ENCODE peak calls at places on chromosome 6, in five cellular contexts. F, N, H, G and S are unnamed samples.

GRCh38 chr6:152206072-152206818 is 398.8 kb downstream of the ESR1 start:
- DNase-seq in G (no peak), H (peak; percentile 25), N (peak; percentile 26), F (no peak), S (no peak)

GRCh38 chr6:89799756-89800155 is 19.8 kb downstream of the MDN1 start:
- DNase-seq in F (no peak), G (no peak), N (no peak), H (no peak), S (no peak)

GRCh38 chr6:45699663-45700062 is 316.0 kb downstream of the CLIC5 start:
- DNase-seq in F (no peak), N (no peak), G (no peak), H (no peak), S (no peak)

GRCh38 chr6:33203443-33204164 is 851 bp upstream of the HSD17B8 start:
- DNase-seq in G (no peak), N (no peak), F (peak; percentile 47), H (no peak), S (no peak)

GRCh38 chr6:82589509-82590206 is 226.0 kb downstream of the TPBG start:
- DNase-seq in H (peak; percentile 62), F (no peak), G (no peak), N (no peak), S (peak; percentile 47)

GRCh38 chr6:146578054-146578453 is 20.7 kb upstream of the ADGB start:
- DNase-seq in H (peak; percentile 2), G (no peak), F (no peak), N (no peak), S (peak; percentile 6)

GRCh38 chr6:17842014-17842776 is 135.5 kb upstream of the NUP153 start:
- DNase-seq in G (no peak), N (no peak), H (no peak), F (no peak), S (no peak)

GRCh38 chr6:90463359-90463758 is 123.5 kb downstream of the MAP3K7 start:
- DNase-seq in N (no peak), F (no peak), G (no peak), H (no peak), S (no peak)

GRCh38 chr6:161107779-161108380 is 116.3 kb downstream of the MAP3K4 start:
- DNase-seq in G (no peak), F (no peak), N (no peak), H (no peak), S (no peak)

GRCh38 chr6:26329763-26330511 is 35.1 kb upstream of the BTN3A2 start:
- DNase-seq in N (no peak), G (no peak), H (peak; percentile 57), F (no peak), S (no peak)

GRCh38 chr6:45422541-45423110 is 44.9 kb upstream of the SUPT3H start:
- DNase-seq in H (peak; percentile 76), F (peak; percentile 68), N (peak; percentile 39), G (no peak), S (no peak)

GRCh38 chr6:5004373-5005037 is 668 bp upstream of the RPP40 start:
- DNase-seq in G (no peak), N (no peak), H (no peak), F (no peak), S (no peak)

GRCh38 chr6:116461563-116462507 is 660 bp downstream of the CALHM6 start:
- DNase-seq in F (peak; percentile 67), G (peak; percentile 51), N (peak; percentile 51), H (peak; percentile 78), S (no peak)

DNA sequence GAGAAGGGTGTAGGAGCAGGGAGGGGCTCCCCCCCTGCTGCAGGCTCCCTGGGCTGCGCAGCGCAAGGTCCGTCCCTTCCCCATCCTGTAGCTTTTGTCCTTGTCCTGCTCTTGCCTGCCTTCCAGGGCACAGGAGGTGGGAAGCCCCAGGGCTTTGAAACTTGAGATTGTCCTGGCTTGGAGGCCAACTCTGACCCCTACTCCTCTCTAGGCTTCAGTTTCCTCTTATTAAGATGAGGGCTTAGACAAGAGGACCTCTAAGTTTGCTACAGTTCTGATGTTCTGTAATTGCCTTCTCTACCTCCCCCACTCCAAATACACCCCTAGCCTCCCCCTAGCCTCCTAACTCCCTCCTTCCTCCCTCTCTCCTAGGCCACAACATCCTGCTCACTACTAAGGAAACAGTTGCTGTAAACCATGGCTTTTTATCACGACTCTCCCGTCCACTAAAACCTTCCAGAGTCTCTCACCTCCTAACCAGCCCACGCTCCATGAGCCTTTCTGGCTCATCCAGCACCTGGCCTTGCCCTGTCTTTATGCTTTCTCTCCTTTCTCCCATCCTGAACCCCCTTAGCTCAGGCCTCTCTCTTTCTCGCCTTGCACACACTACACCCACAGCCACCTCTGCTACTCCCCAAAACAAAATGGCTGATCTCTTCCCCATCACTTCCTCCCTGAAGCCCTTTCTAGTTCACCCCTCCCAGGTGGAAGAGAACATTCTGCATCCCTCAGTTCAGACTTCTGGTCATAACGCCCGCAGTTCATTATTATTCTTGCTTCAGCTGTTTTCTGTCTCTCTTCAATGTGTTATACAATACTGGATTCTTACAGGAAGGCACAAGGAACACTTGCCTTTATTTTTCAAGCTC is 10.2 kb downstream of the UNC5CL start:
- DNase-seq in F (no peak), H (no peak), N (no peak), G (no peak), S (no peak)
- H3K27ac ChIP-seq in F (peak overlapping the region; percentile 61), H (peak overlapping the region; percentile 26), N (peak overlapping the region; percentile 80), G (no peak overlapping the region), S (no peak overlapping the region)

DNA sequence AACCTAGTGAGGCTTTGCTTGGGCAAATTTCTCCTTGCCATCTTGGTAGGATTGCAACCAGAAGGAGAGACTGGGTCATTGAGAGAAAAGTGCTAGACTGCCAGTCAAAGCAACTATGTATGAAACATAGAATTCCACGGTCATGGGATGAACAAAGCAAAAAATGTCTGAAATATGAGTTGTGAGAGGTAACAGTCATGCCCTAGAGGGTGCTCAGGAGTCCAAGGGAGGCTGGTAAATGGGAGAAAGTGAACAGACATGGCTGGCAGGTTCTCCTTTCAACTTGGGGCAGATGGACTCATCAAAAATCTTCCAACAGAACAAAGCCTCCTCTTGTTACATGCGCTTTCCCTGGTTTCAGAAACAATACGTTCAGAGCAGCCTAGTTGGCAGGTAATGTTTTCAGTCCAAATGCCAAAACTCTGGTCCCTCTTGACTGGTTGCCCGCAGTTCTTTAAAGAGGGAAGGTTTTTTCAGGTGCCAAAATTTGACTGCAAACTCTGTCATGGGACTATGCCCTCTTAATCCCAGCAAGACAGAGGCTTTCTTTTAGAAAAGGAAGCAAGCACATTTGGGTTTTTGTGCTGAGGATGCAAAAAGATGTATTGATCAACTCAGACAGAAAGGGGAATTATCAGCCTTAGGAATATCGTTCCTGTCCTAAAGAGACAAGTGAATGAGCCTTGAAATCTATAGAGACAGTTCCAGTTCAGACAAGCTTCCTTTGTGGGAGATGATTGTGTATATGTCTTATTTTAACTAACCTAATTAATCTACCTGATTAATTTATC is 68.5 kb upstream of the SASH1 start:
- DNase-seq in N (no peak), H (no peak), G (no peak), F (no peak), S (no peak)
- TF ChIP-seq CTCF in N (no peak), H (peak; percentile 13), G (no peak), F (no peak), S (no peak)

GRCh38 chr6:21610376-21610775 is 16.8 kb downstream of the SOX4 start:
- DNase-seq in N (no peak), H (no peak), F (no peak), G (no peak), S (no peak)
- H3K27ac ChIP-seq in N (no peak overlapping the region), H (no peak overlapping the region), F (no peak overlapping the region), G (no peak overlapping the region), S (no peak overlapping the region)

GRCh38 chr6:80465513-80465912 is 359.0 kb downstream of the BCKDHB start:
- DNase-seq in N (no peak), H (no peak), G (no peak), F (no peak), S (no peak)
- TF ChIP-seq CTCF in N (no peak), H (no peak), G (no peak), F (no peak), S (no peak)

DNA sequence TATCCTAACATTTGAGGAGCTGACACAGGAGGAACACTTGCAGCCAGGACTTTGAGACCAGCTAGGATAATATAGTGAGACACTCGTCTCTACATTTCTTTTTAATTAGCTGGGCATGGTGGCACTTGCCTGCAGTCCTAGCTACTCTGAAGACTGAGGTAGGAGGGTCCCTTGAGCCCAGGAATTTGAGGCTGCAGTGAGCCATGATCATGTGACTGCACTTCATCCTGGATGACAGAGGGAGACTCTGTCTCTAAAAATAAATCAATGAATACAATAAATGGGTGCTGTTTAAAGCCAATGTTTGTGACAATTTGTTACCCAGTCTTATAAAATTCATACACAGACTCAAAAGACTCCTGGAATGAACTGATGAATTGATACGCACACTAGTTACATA is 1.8 kb upstream of the HLA-G start:
- DNase-seq in N (no peak), H (no peak), G (no peak), F (no peak), S (no peak)
- H3K27ac ChIP-seq in N (no peak overlapping the region), H (no peak overlapping the region), G (no peak overlapping the region), F (no peak overlapping the region), S (no peak overlapping the region)

GRCh38 chr6:114310053-114310452 is 32.8 kb downstream of the HS3ST5 start:
- DNase-seq in F (no peak), G (no peak), H (no peak), N (no peak), S (no peak)

GRCh38 chr6:114301596-114302219 is 41.1 kb downstream of the HS3ST5 start:
- DNase-seq in H (no peak), G (no peak), N (no peak), F (no peak), S (no peak)

DNA sequence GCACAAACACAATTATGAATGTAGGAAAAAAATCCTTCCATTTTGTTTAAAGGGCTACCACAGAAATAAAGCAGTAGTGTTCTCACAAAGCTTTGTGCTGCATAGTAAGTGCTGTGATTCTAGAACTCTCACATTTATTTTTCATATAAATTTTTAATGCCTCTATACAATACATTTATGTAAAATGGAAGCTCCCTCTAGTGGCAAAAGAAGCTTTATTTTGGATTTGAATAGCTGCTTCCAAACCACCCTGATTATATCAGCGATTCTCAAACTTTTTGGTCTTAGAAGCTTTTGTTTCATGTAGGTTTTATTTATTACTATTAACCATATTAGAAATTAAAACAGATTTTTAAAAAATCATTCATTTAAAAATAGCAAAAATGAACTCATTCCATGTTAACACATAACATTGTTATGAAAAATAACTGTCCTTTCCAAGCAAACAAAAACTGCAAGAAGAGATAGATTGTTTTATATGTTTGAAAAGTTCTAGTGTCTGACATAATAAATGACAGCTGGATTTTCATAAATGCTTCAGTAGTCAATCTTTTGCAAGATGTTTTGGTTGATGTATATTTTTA is 38.4 kb downstream of the HS3ST5 start:
- DNase-seq in F (no peak), H (peak; percentile 29), N (no peak), G (no peak), S (no peak)
- TF ChIP-seq CTCF in F (no peak), H (peak; percentile 46), N (peak; percentile 49), G (peak; percentile 5), S (peak; percentile 70)

GRCh38 chr6:7145269-7146078 is 37.7 kb downstream of the RREB1 start:
- DNase-seq in F (no peak), G (no peak), N (no peak), H (no peak), S (no peak)
- H3K27ac ChIP-seq in F (peak overlapping the region; percentile 74), G (no peak overlapping the region), N (peak overlapping the region; percentile 98), H (peak overlapping the region; percentile 86), S (peak overlapping the region; percentile 59)